ENCODE peak calls at places on chromosome 17, in four cellular contexts. One of them, this sample, is unnamed.

GRCh38 chr17:11986939-11987329 is 10.3 kb downstream of the ZNF18 start:
- DNase-seq in A549: peak
- DNase-seq in GM12878: no peak
- DNase-seq in HepG2: peak
- DNase-seq in this sample: peak

GRCh38 chr17:61402978-61403845 is 3.6 kb downstream of the TBX2 start:
- DNase-seq in A549: no peak
- DNase-seq in GM12878: no peak
- DNase-seq in HepG2: no peak
- DNase-seq in this sample: peak

GRCh38 chr17:39899215-39899614 is 19.2 kb downstream of the GSDMB start:
- DNase-seq in A549: no peak
- DNase-seq in GM12878: no peak
- DNase-seq in HepG2: no peak
- DNase-seq in this sample: no peak

GRCh38 chr17:36931697-36932382 is 5.4 kb upstream of the LHX1 start:
- DNase-seq in A549: no peak
- DNase-seq in GM12878: no peak
- DNase-seq in HepG2: no peak
- DNase-seq in this sample: peak

GRCh38 chr17:3039748-3040147 is 23.7 kb downstream of the OR1D5 start:
- DNase-seq in A549: no peak
- DNase-seq in GM12878: no peak
- DNase-seq in HepG2: no peak
- DNase-seq in this sample: no peak

GRCh38 chr17:78366109-78366848 is 6.4 kb upstream of the SOCS3 start:
- DNase-seq in A549: no peak
- DNase-seq in GM12878: no peak
- DNase-seq in HepG2: no peak
- DNase-seq in this sample: no peak

GRCh38 chr17:9032583-9032982 is 11.3 kb downstream of the NTN1 start:
- DNase-seq in A549: no peak
- DNase-seq in GM12878: no peak
- DNase-seq in HepG2: no peak
- DNase-seq in this sample: no peak

GRCh38 chr17:40191237-40192208 is 14.3 kb downstream of the RAPGEFL1 start:
- DNase-seq in A549: peak
- DNase-seq in GM12878: peak
- DNase-seq in HepG2: peak
- DNase-seq in this sample: peak

GRCh38 chr17:4696432-4696796 is 7.5 kb downstream of the PELP1 start:
- DNase-seq in A549: no peak
- DNase-seq in GM12878: peak
- DNase-seq in HepG2: no peak
- DNase-seq in this sample: no peak

GRCh38 chr17:56727876-56728617 is 105.7 kb downstream of the C17orf67 start:
- DNase-seq in A549: no peak
- DNase-seq in GM12878: no peak
- DNase-seq in HepG2: no peak
- DNase-seq in this sample: no peak

GRCh38 chr17:44304651-44305050 is 3.8 kb upstream of the RUNDC3A start:
- DNase-seq in A549: no peak
- DNase-seq in GM12878: no peak
- DNase-seq in HepG2: no peak
- DNase-seq in this sample: no peak

GRCh38 chr17:3004150-3004801 is 59.1 kb downstream of the OR1D5 start:
- DNase-seq in A549: peak
- DNase-seq in GM12878: peak
- DNase-seq in HepG2: peak
- DNase-seq in this sample: peak

GRCh38 chr17:21463204-21463661 is 87.1 kb downstream of the KCNJ12 start:
- DNase-seq in A549: no peak
- DNase-seq in GM12878: no peak
- DNase-seq in HepG2: no peak
- DNase-seq in this sample: no peak

GRCh38 chr17:30035369-30035768 is 81.2 kb upstream of the NSRP1 start:
- DNase-seq in A549: no peak
- DNase-seq in GM12878: no peak
- DNase-seq in HepG2: no peak
- DNase-seq in this sample: no peak

DNA sequence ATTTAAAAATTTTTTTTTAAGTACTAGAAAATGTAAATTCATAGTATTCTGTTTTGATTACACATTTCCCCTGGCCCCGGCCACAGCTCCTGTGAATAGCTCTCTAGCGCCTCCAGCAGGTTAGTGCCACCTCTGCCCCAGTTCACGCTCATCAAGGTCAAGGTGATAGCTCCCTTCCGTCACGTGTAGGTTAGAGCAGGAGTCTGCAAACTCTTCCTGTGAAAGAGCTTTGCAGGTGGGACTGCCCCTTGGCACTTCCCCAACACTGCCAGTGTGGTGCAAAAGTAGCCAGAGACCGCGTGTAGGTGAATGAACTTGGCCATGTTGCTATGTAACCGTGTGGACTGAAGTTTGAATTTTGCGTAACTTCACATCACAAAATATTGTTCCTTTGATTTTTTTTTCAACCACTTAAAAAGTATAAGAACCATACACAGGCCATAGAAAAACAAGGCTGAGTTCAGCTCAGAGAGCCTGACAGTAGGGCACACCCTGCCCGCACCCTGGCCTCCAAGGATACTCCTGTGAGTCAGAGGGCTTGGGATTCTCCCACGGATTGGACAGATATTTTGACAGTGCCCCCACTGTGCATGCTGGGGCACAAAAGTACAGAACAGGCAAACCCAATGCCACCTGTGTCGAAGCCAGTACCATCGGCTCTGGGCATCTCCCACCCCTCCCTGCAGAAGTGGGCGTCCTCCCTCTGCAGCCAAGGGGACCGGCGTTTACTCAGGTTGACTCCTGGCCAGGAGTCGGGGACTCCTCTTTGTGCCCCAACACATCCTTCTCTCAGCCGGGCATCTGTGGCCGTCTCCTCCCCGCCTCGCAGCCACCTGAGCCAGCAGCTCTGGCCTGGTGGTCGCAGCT is 92.0 kb upstream of the CHMP6 start:
- DNase-seq in A549: peak
- DNase-seq in GM12878: no peak
- DNase-seq in HepG2: peak
- DNase-seq in this sample: peak
- TF ChIP-seq PBX3 in A549: no peak
- TF ChIP-seq PBX3 in GM12878: no peak
- TF ChIP-seq PBX3 in HepG2: no peak
- TF ChIP-seq PBX3 in this sample: no peak

GRCh38 chr17:82659886-82660285 is 11.6 kb upstream of the WDR45B start:
- DNase-seq in A549: no peak
- DNase-seq in GM12878: no peak
- DNase-seq in HepG2: no peak
- DNase-seq in this sample: no peak
- TF ChIP-seq PBX3 in A549: no peak
- TF ChIP-seq PBX3 in GM12878: no peak
- TF ChIP-seq PBX3 in HepG2: no peak
- TF ChIP-seq PBX3 in this sample: no peak

GRCh38 chr17:1137465-1137894 is 42.3 kb downstream of the ABR start:
- DNase-seq in A549: peak
- DNase-seq in GM12878: no peak
- DNase-seq in HepG2: peak
- DNase-seq in this sample: no peak
- TF ChIP-seq PBX3 in A549: no peak
- TF ChIP-seq PBX3 in GM12878: no peak
- TF ChIP-seq PBX3 in HepG2: no peak
- TF ChIP-seq PBX3 in this sample: no peak

GRCh38 chr17:33697557-33697956 is 404.5 kb upstream of the ASIC2 start:
- DNase-seq in A549: no peak
- DNase-seq in GM12878: no peak
- DNase-seq in HepG2: no peak
- DNase-seq in this sample: no peak

GRCh38 chr17:33696102-33696501 is 403.0 kb upstream of the ASIC2 start:
- DNase-seq in A549: no peak
- DNase-seq in GM12878: no peak
- DNase-seq in HepG2: no peak
- DNase-seq in this sample: peak

DNA sequence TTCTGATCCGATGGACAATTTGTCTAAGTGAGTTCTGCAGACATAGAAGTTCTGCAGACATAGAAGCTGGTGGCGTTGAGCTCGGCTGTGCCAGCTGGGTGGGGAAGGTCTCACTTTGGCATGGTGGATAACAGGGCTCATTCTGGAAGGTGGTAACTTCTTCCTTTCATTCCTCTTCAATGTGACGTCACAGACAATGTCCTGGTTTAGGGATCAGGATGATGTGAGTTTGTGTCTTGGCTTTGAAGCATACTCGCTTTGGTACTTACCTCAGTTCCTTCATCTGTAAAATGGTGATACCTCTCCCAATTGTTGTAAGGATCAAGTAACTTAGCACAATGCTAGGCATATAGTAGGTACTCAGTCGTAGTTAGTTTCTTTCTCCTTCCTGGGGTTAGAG is 408.8 kb upstream of the ASIC2 start:
- DNase-seq in A549: no peak
- DNase-seq in GM12878: no peak
- DNase-seq in HepG2: no peak
- DNase-seq in this sample: no peak
- TF ChIP-seq PBX3 in A549: no peak
- TF ChIP-seq PBX3 in GM12878: no peak
- TF ChIP-seq PBX3 in HepG2: no peak
- TF ChIP-seq PBX3 in this sample: no peak

GRCh38 chr17:6455321-6455705 is 11.1 kb downstream of the PIMREG start:
- DNase-seq in A549: no peak
- DNase-seq in GM12878: no peak
- DNase-seq in HepG2: no peak
- DNase-seq in this sample: peak

GRCh38 chr17:6456321-6456720 is 12.1 kb downstream of the PIMREG start:
- DNase-seq in A549: no peak
- DNase-seq in GM12878: no peak
- DNase-seq in HepG2: no peak
- DNase-seq in this sample: no peak

GRCh38 chr17:6456914-6457687 is 12.8 kb downstream of the PIMREG start:
- DNase-seq in A549: peak
- DNase-seq in GM12878: no peak
- DNase-seq in HepG2: peak
- DNase-seq in this sample: no peak

GRCh38 chr17:6458416-6458950 is 14.2 kb downstream of the PIMREG start:
- DNase-seq in A549: no peak
- DNase-seq in GM12878: no peak
- DNase-seq in HepG2: no peak
- DNase-seq in this sample: no peak

DNA sequence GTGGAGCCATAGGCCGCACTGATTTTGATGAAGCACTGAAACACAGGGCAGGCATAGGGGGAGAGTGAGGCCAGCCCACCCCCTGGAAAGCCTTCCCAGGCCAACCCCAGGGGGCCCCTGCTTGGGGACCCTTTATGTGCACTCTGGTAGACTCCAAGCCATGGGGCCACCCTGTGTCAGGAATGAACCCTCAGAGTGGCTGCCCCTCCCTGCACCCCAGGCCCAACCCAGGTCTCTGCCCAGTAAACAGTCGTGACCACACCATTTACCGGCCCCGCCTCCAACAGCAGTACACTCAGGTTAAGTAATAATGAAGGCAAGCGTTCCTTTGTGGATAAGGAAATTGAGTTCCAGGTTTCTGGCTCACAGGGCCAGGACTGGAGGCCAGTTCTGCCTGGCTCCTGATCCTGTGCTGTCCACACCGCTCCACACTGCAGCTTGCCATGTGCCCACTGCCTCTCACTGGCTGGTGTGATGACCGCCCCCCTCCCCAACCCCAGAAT is 13.5 kb downstream of the PIMREG start:
- DNase-seq in A549: no peak
- DNase-seq in GM12878: no peak
- DNase-seq in HepG2: peak
- DNase-seq in this sample: no peak
- TF ChIP-seq PBX3 in A549: no peak
- TF ChIP-seq PBX3 in GM12878: no peak
- TF ChIP-seq PBX3 in HepG2: no peak
- TF ChIP-seq PBX3 in this sample: no peak

GRCh38 chr17:74334393-74335039 is 8.5 kb downstream of the KIF19 start:
- DNase-seq in A549: no peak
- DNase-seq in GM12878: no peak
- DNase-seq in HepG2: no peak
- DNase-seq in this sample: no peak
- TF ChIP-seq PBX3 in A549: no peak
- TF ChIP-seq PBX3 in GM12878: no peak
- TF ChIP-seq PBX3 in HepG2: no peak
- TF ChIP-seq PBX3 in this sample: no peak

DNA sequence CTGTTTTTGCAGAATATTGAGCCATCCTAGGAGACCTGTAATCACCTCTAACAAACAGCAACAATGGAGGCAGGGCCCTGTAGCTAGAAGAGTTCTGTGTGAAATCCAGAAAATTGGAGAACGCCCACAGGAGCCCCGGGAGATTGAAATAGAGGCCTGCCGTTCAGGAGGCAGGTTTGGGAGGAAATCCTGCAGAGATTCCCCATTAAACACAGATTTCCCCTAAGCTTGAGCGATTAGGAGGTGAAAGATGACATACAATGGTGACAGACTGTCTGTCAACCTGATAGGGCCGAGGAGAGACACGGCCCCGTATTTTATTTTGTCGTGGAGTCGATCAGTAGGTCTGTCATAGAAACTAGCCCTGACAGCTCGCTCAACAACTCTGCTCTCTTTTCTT is 18.2 kb downstream of the CDK5RAP3 start:
- DNase-seq in A549: no peak
- DNase-seq in GM12878: no peak
- DNase-seq in HepG2: no peak
- DNase-seq in this sample: no peak
- TF ChIP-seq PBX3 in A549: no peak
- TF ChIP-seq PBX3 in GM12878: no peak
- TF ChIP-seq PBX3 in HepG2: no peak
- TF ChIP-seq PBX3 in this sample: no peak

GRCh38 chr17:80151333-80151732 is 4.4 kb upstream of the EIF4A3 start:
- DNase-seq in A549: no peak
- DNase-seq in GM12878: no peak
- DNase-seq in HepG2: no peak
- DNase-seq in this sample: no peak
- TF ChIP-seq PBX3 in A549: no peak
- TF ChIP-seq PBX3 in GM12878: no peak
- TF ChIP-seq PBX3 in HepG2: no peak
- TF ChIP-seq PBX3 in this sample: peak

This sample was measured in SK-N-SH.